ENCODE peak calls at places on chromosomes 5 and 9, in nine cellular contexts. One of them, this sample, is unnamed.
A peak's percentile ranks its signal among the peaks of the same experiment; 100 is the strongest.

GRCh38 chr5:177015156-177015555 is 7.3 kb upstream of the ZNF346 start:
- DNase-seq in lung: no peak
- DNase-seq in OCI-LY7: no peak
- DNase-seq in Peyer's patch: no peak
- DNase-seq in heart right ventricle: no peak
- DNase-seq in stomach: no peak
- DNase-seq in psoas muscle: no peak
- DNase-seq in neural progenitor cell: no peak
- DNase-seq in H1: no peak
- DNase-seq in this sample: no peak

GRCh38 chr5:14296533-14297331 is 153.6 kb downstream of the TRIO start:
- DNase-seq in Peyer's patch: no peak
- DNase-seq in H1: no peak
- DNase-seq in lung: no peak
- DNase-seq in stomach: no peak
- DNase-seq in heart right ventricle: no peak
- DNase-seq in psoas muscle: no peak
- DNase-seq in neural progenitor cell: no peak
- DNase-seq in OCI-LY7: no peak
- DNase-seq in this sample: no peak

GRCh38 chr5:72649449-72649848 is 142.2 kb upstream of the ZNF366 start:
- DNase-seq in H1: no peak
- DNase-seq in neural progenitor cell: no peak
- DNase-seq in heart right ventricle: no peak
- DNase-seq in OCI-LY7: no peak
- DNase-seq in stomach: no peak
- DNase-seq in psoas muscle: no peak
- DNase-seq in Peyer's patch: no peak
- DNase-seq in lung: no peak
- DNase-seq in this sample: no peak

GRCh38 chr5:97162045-97162444 is 19.6 kb upstream of the LIX1 start:
- DNase-seq in OCI-LY7: peak; percentile 74
- DNase-seq in psoas muscle: no peak
- DNase-seq in stomach: peak; percentile 60
- DNase-seq in H1: peak; percentile 67
- DNase-seq in neural progenitor cell: peak; percentile 81
- DNase-seq in lung: peak; percentile 57
- DNase-seq in heart right ventricle: no peak
- DNase-seq in Peyer's patch: peak; percentile 42
- DNase-seq in this sample: peak; percentile 30

GRCh38 chr9:129331772-129332512 is 153.9 kb upstream of the IER5L start:
- DNase-seq in H1: no peak
- DNase-seq in stomach: no peak
- DNase-seq in heart right ventricle: no peak
- DNase-seq in lung: no peak
- DNase-seq in Peyer's patch: no peak
- DNase-seq in OCI-LY7: no peak
- DNase-seq in neural progenitor cell: no peak
- DNase-seq in psoas muscle: no peak
- DNase-seq in this sample: no peak

GRCh38 chr9:99859395-99859980 is 37.8 kb downstream of the NR4A3 start:
- DNase-seq in stomach: no peak
- DNase-seq in psoas muscle: no peak
- DNase-seq in neural progenitor cell: peak; percentile 64
- DNase-seq in H1: no peak
- DNase-seq in lung: no peak
- DNase-seq in Peyer's patch: no peak
- DNase-seq in heart right ventricle: no peak
- DNase-seq in OCI-LY7: no peak
- DNase-seq in this sample: no peak

GRCh38 chr9:122228906-122229837 is at the start of gene LHX6:
- DNase-seq in stomach: no peak
- DNase-seq in Peyer's patch: no peak
- DNase-seq in neural progenitor cell: peak; percentile 61
- DNase-seq in H1: no peak
- DNase-seq in OCI-LY7: no peak
- DNase-seq in lung: no peak
- DNase-seq in psoas muscle: no peak
- DNase-seq in heart right ventricle: no peak
- DNase-seq in this sample: no peak

GRCh38 chr5:34656700-34657549 is 797 bp downstream of the RAI14 start:
- DNase-seq in H1: no peak
- DNase-seq in neural progenitor cell: peak; percentile 43
- DNase-seq in Peyer's patch: no peak
- DNase-seq in lung: no peak
- DNase-seq in heart right ventricle: peak; percentile 17
- DNase-seq in OCI-LY7: no peak
- DNase-seq in stomach: peak; percentile 27
- DNase-seq in psoas muscle: no peak
- DNase-seq in this sample: no peak

GRCh38 chr5:78886650-78887230 is 98.4 kb downstream of the ARSB start:
- DNase-seq in lung: no peak
- DNase-seq in neural progenitor cell: no peak
- DNase-seq in Peyer's patch: no peak
- DNase-seq in psoas muscle: no peak
- DNase-seq in heart right ventricle: no peak
- DNase-seq in stomach: no peak
- DNase-seq in H1: no peak
- DNase-seq in OCI-LY7: peak; percentile 44
- DNase-seq in this sample: no peak

GRCh38 chr5:176817864-176818377 is 7.6 kb downstream of the UNC5A start:
- DNase-seq in heart right ventricle: no peak
- DNase-seq in Peyer's patch: no peak
- DNase-seq in H1: peak; percentile 79
- DNase-seq in OCI-LY7: no peak
- DNase-seq in lung: no peak
- DNase-seq in psoas muscle: no peak
- DNase-seq in neural progenitor cell: peak; percentile 95
- DNase-seq in stomach: no peak
- DNase-seq in this sample: no peak

GRCh38 chr5:173834070-173834771 is 53.9 kb upstream of the CPEB4 start:
- DNase-seq in psoas muscle: no peak
- DNase-seq in heart right ventricle: no peak
- DNase-seq in stomach: no peak
- DNase-seq in neural progenitor cell: no peak
- DNase-seq in lung: no peak
- DNase-seq in Peyer's patch: no peak
- DNase-seq in OCI-LY7: no peak
- DNase-seq in H1: no peak
- DNase-seq in this sample: no peak

GRCh38 chr5:127696688-127697087 is 6.5 kb upstream of the CCDC192 start:
- DNase-seq in stomach: no peak
- DNase-seq in heart right ventricle: no peak
- DNase-seq in H1: no peak
- DNase-seq in lung: no peak
- DNase-seq in neural progenitor cell: no peak
- DNase-seq in OCI-LY7: no peak
- DNase-seq in Peyer's patch: no peak
- DNase-seq in psoas muscle: no peak
- DNase-seq in this sample: no peak

GRCh38 chr5:73448451-73449136 is at the start of gene FOXD1:
- DNase-seq in stomach: peak; percentile 45
- DNase-seq in OCI-LY7: peak; percentile 58
- DNase-seq in heart right ventricle: peak; percentile 59
- DNase-seq in Peyer's patch: peak; percentile 48
- DNase-seq in neural progenitor cell: peak; percentile 90
- DNase-seq in psoas muscle: peak; percentile 85
- DNase-seq in H1: peak; percentile 88
- DNase-seq in lung: no peak
- DNase-seq in this sample: no peak

GRCh38 chr5:154937186-154937717 is 759 bp downstream of the GEMIN5 start:
- DNase-seq in H1: no peak
- DNase-seq in OCI-LY7: no peak
- DNase-seq in Peyer's patch: no peak
- DNase-seq in lung: no peak
- DNase-seq in psoas muscle: no peak
- DNase-seq in stomach: no peak
- DNase-seq in heart right ventricle: no peak
- DNase-seq in neural progenitor cell: peak; percentile 3
- DNase-seq in this sample: no peak

GRCh38 chr9:33814816-33815215 is 2.1 kb upstream of the UBE2R2 start:
- DNase-seq in psoas muscle: no peak
- DNase-seq in Peyer's patch: no peak
- DNase-seq in H1: no peak
- DNase-seq in stomach: no peak
- DNase-seq in OCI-LY7: peak; percentile 23
- DNase-seq in neural progenitor cell: no peak
- DNase-seq in lung: no peak
- DNase-seq in heart right ventricle: no peak
- DNase-seq in this sample: no peak

GRCh38 chr5:65268520-65268919 is 213.2 kb downstream of the ADAMTS6 start:
- DNase-seq in OCI-LY7: no peak
- DNase-seq in Peyer's patch: no peak
- DNase-seq in stomach: no peak
- DNase-seq in heart right ventricle: no peak
- DNase-seq in H1: no peak
- DNase-seq in psoas muscle: no peak
- DNase-seq in neural progenitor cell: no peak
- DNase-seq in lung: no peak
- DNase-seq in this sample: no peak

GRCh38 chr9:36161187-36161586 is 8.0 kb upstream of the CCIN start:
- DNase-seq in heart right ventricle: no peak
- DNase-seq in Peyer's patch: no peak
- DNase-seq in psoas muscle: no peak
- DNase-seq in stomach: no peak
- DNase-seq in H1: no peak
- DNase-seq in OCI-LY7: no peak
- DNase-seq in lung: no peak
- DNase-seq in neural progenitor cell: no peak
- DNase-seq in this sample: no peak

GRCh38 chr5:174093132-174093531 is 47.6 kb downstream of the NSG2 start:
- DNase-seq in stomach: no peak
- DNase-seq in neural progenitor cell: no peak
- DNase-seq in lung: no peak
- DNase-seq in OCI-LY7: no peak
- DNase-seq in Peyer's patch: no peak
- DNase-seq in H1: no peak
- DNase-seq in psoas muscle: no peak
- DNase-seq in heart right ventricle: no peak
- DNase-seq in this sample: no peak

GRCh38 chr9:124831642-124832364 is 21.5 kb upstream of the WDR38 start:
- DNase-seq in lung: no peak
- DNase-seq in stomach: peak; percentile 60
- DNase-seq in psoas muscle: peak; percentile 83
- DNase-seq in heart right ventricle: peak; percentile 83
- DNase-seq in OCI-LY7: no peak
- DNase-seq in neural progenitor cell: no peak
- DNase-seq in Peyer's patch: no peak
- DNase-seq in H1: no peak
- DNase-seq in this sample: no peak

GRCh38 chr5:57069115-57069835 is 104.6 kb upstream of the GPBP1 start:
- DNase-seq in psoas muscle: no peak
- DNase-seq in heart right ventricle: no peak
- DNase-seq in lung: no peak
- DNase-seq in H1: no peak
- DNase-seq in OCI-LY7: no peak
- DNase-seq in stomach: no peak
- DNase-seq in Peyer's patch: no peak
- DNase-seq in neural progenitor cell: no peak
- DNase-seq in this sample: no peak

GRCh38 chr5:97115932-97116331 is 26.5 kb downstream of the LIX1 start:
- DNase-seq in stomach: no peak
- DNase-seq in neural progenitor cell: no peak
- DNase-seq in H1: no peak
- DNase-seq in OCI-LY7: no peak
- DNase-seq in heart right ventricle: peak; percentile 41
- DNase-seq in Peyer's patch: no peak
- DNase-seq in lung: no peak
- DNase-seq in psoas muscle: no peak
- DNase-seq in this sample: no peak

GRCh38 chr9:84216151-84216550 is 124.4 kb downstream of the SLC28A3 start:
- DNase-seq in heart right ventricle: no peak
- DNase-seq in psoas muscle: no peak
- DNase-seq in OCI-LY7: no peak
- DNase-seq in H1: no peak
- DNase-seq in lung: no peak
- DNase-seq in neural progenitor cell: no peak
- DNase-seq in Peyer's patch: no peak
- DNase-seq in stomach: no peak
- DNase-seq in this sample: no peak

GRCh38 chr5:178551468-178551867 is 38.7 kb downstream of the COL23A1 start:
- DNase-seq in Peyer's patch: no peak
- DNase-seq in heart right ventricle: no peak
- DNase-seq in neural progenitor cell: no peak
- DNase-seq in psoas muscle: no peak
- DNase-seq in lung: no peak
- DNase-seq in stomach: no peak
- DNase-seq in H1: no peak
- DNase-seq in OCI-LY7: no peak
- DNase-seq in this sample: no peak
- TF ChIP-seq CTCF in Peyer's patch: no peak
- TF ChIP-seq CTCF in heart right ventricle: no peak
- TF ChIP-seq CTCF in neural progenitor cell: no peak
- TF ChIP-seq CTCF in psoas muscle: no peak
- TF ChIP-seq CTCF in lung: no peak
- TF ChIP-seq CTCF in stomach: no peak
- TF ChIP-seq CTCF in H1: no peak
- TF ChIP-seq CTCF in OCI-LY7: peak; percentile 20
- TF ChIP-seq CTCF in this sample: no peak

DNA sequence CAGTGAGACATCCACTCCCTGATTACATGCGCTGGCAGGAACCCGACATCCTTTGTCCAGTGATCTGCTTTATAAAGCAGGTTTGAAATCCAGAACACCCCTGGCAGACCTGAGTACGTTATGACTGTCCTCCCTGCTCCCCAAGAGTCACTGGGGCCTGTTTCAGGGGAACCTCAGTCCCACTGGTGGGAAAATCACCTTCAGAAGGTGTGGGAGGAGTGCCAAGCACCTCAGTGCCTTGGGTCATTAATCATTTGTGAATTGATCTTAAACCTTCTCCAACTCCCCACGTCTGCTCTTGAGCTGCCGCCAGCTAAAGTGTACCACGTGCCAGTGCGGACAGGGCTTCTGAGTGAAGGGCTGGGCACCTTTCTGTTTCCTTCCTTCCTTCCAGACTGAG is 16.2 kb downstream of the SLC6A3 start:
- DNase-seq in H1: no peak
- DNase-seq in Peyer's patch: no peak
- DNase-seq in psoas muscle: no peak
- DNase-seq in neural progenitor cell: no peak
- DNase-seq in stomach: peak; percentile 24
- DNase-seq in lung: no peak
- DNase-seq in OCI-LY7: no peak
- DNase-seq in heart right ventricle: no peak
- DNase-seq in this sample: no peak
- H3K9me3 ChIP-seq in H1: peaks cover 33% of the 10 kb centered on the region
- H3K9me3 ChIP-seq in Peyer's patch: peaks cover 21% of the 10 kb centered on the region
- H3K9me3 ChIP-seq in psoas muscle: peaks cover 24% of the 10 kb centered on the region
- H3K9me3 ChIP-seq in neural progenitor cell: peaks cover 3% of the 10 kb centered on the region
- H3K9me3 ChIP-seq in stomach: peaks cover 47% of the 10 kb centered on the region
- H3K9me3 ChIP-seq in lung: no peaks in the 10 kb centered on the region
- H3K9me3 ChIP-seq in OCI-LY7: peaks cover 21% of the 10 kb centered on the region
- H3K9me3 ChIP-seq in heart right ventricle: peaks cover 41% of the 10 kb centered on the region
- H3K9me3 ChIP-seq in this sample: peaks cover 35% of the 10 kb centered on the region

GRCh38 chr5:164115420-164115819 is 610.0 kb downstream of the MAT2B start:
- DNase-seq in heart right ventricle: no peak
- DNase-seq in H1: no peak
- DNase-seq in lung: no peak
- DNase-seq in psoas muscle: no peak
- DNase-seq in stomach: no peak
- DNase-seq in neural progenitor cell: no peak
- DNase-seq in Peyer's patch: no peak
- DNase-seq in OCI-LY7: no peak
- DNase-seq in this sample: no peak
- TF ChIP-seq CTCF in heart right ventricle: no peak
- TF ChIP-seq CTCF in H1: no peak
- TF ChIP-seq CTCF in lung: no peak
- TF ChIP-seq CTCF in psoas muscle: no peak
- TF ChIP-seq CTCF in stomach: no peak
- TF ChIP-seq CTCF in neural progenitor cell: no peak
- TF ChIP-seq CTCF in Peyer's patch: no peak
- TF ChIP-seq CTCF in OCI-LY7: no peak
- TF ChIP-seq CTCF in this sample: no peak

GRCh38 chr9:111909444-111909843 is 12.8 kb downstream of the UGCG start:
- DNase-seq in stomach: no peak
- DNase-seq in heart right ventricle: no peak
- DNase-seq in OCI-LY7: no peak
- DNase-seq in H1: no peak
- DNase-seq in neural progenitor cell: no peak
- DNase-seq in psoas muscle: no peak
- DNase-seq in Peyer's patch: peak; percentile 35
- DNase-seq in lung: no peak
- DNase-seq in this sample: no peak
- H3K9me3 ChIP-seq in stomach: no peaks in the 10 kb centered on the region
- H3K9me3 ChIP-seq in heart right ventricle: no peaks in the 10 kb centered on the region
- H3K9me3 ChIP-seq in OCI-LY7: no peaks in the 10 kb centered on the region
- H3K9me3 ChIP-seq in H1: no peaks in the 10 kb centered on the region
- H3K9me3 ChIP-seq in neural progenitor cell: no peaks in the 10 kb centered on the region
- H3K9me3 ChIP-seq in psoas muscle: no peaks in the 10 kb centered on the region
- H3K9me3 ChIP-seq in Peyer's patch: no peaks in the 10 kb centered on the region
- H3K9me3 ChIP-seq in lung: no peaks in the 10 kb centered on the region
- H3K9me3 ChIP-seq in this sample: no peaks in the 10 kb centered on the region

This sample was measured in CD4-positive, alpha-beta T cell.